ENCODE peak calls at places on chromosomes 3 and 15, in five cellular contexts. One of them, this sample, is unnamed.

GRCh38 chr3:130345487-130346079 is at the start of gene COL6A5:
- DNase-seq in GM10248: no peak
- DNase-seq in NCI-H2227 treated with DMSO at 0.1 percent for 48 hours: no peak
- DNase-seq in ELR: no peak
- DNase-seq in NCI-H748 treated with DMSO at 0.1 percent for 48 hours: no peak
- DNase-seq in this sample: no peak

GRCh38 chr15:57555270-57555669 is 36.4 kb upstream of the MYZAP start:
- DNase-seq in GM10248: no peak
- DNase-seq in NCI-H2227 treated with DMSO at 0.1 percent for 48 hours: no peak
- DNase-seq in ELR: no peak
- DNase-seq in NCI-H748 treated with DMSO at 0.1 percent for 48 hours: no peak
- DNase-seq in this sample: peak

GRCh38 chr3:148705314-148705713 is 7.6 kb downstream of the AGTR1 start:
- DNase-seq in GM10248: no peak
- DNase-seq in NCI-H2227 treated with DMSO at 0.1 percent for 48 hours: no peak
- DNase-seq in ELR: no peak
- DNase-seq in NCI-H748 treated with DMSO at 0.1 percent for 48 hours: no peak
- DNase-seq in this sample: no peak

GRCh38 chr15:36742696-36743095 is 163.3 kb downstream of the CDIN1 start:
- DNase-seq in GM10248: no peak
- DNase-seq in NCI-H2227 treated with DMSO at 0.1 percent for 48 hours: no peak
- DNase-seq in ELR: no peak
- DNase-seq in NCI-H748 treated with DMSO at 0.1 percent for 48 hours: no peak
- DNase-seq in this sample: no peak

GRCh38 chr15:40282870-40283614 is at the start of gene ANKRD63:
- DNase-seq in GM10248: peak
- DNase-seq in NCI-H2227 treated with DMSO at 0.1 percent for 48 hours: no peak
- DNase-seq in ELR: no peak
- DNase-seq in NCI-H748 treated with DMSO at 0.1 percent for 48 hours: no peak
- DNase-seq in this sample: peak

GRCh38 chr3:194323785-194324735 is 27.1 kb downstream of the CPN2 start:
- DNase-seq in GM10248: peak
- DNase-seq in NCI-H2227 treated with DMSO at 0.1 percent for 48 hours: no peak
- DNase-seq in ELR: peak
- DNase-seq in NCI-H748 treated with DMSO at 0.1 percent for 48 hours: no peak
- DNase-seq in this sample: no peak

GRCh38 chr3:146250449-146251382 is at the start of gene PLSCR4:
- DNase-seq in GM10248: peak
- DNase-seq in NCI-H2227 treated with DMSO at 0.1 percent for 48 hours: no peak
- DNase-seq in ELR: peak
- DNase-seq in NCI-H748 treated with DMSO at 0.1 percent for 48 hours: no peak
- DNase-seq in this sample: peak

GRCh38 chr15:92809880-92810361 is 90.2 kb upstream of the CHD2 start:
- DNase-seq in GM10248: peak
- DNase-seq in NCI-H2227 treated with DMSO at 0.1 percent for 48 hours: peak
- DNase-seq in ELR: peak
- DNase-seq in NCI-H748 treated with DMSO at 0.1 percent for 48 hours: no peak
- DNase-seq in this sample: peak

GRCh38 chr15:41558400-41559238 is at the start of gene TYRO3:
- DNase-seq in GM10248: peak
- DNase-seq in NCI-H2227 treated with DMSO at 0.1 percent for 48 hours: no peak
- DNase-seq in ELR: peak
- DNase-seq in NCI-H748 treated with DMSO at 0.1 percent for 48 hours: no peak
- DNase-seq in this sample: peak

GRCh38 chr3:63960048-63960711 is 48.0 kb upstream of the SCAANT1 start:
- DNase-seq in GM10248: no peak
- DNase-seq in NCI-H2227 treated with DMSO at 0.1 percent for 48 hours: peak
- DNase-seq in ELR: peak
- DNase-seq in NCI-H748 treated with DMSO at 0.1 percent for 48 hours: no peak
- DNase-seq in this sample: peak

GRCh38 chr3:41711656-41712055 is 250.2 kb downstream of the ULK4 start:
- DNase-seq in GM10248: no peak
- DNase-seq in NCI-H2227 treated with DMSO at 0.1 percent for 48 hours: no peak
- DNase-seq in ELR: peak
- DNase-seq in NCI-H748 treated with DMSO at 0.1 percent for 48 hours: no peak
- DNase-seq in this sample: peak

GRCh38 chr3:196662033-196662432 is 22.5 kb downstream of the NRROS start:
- DNase-seq in GM10248: no peak
- DNase-seq in NCI-H2227 treated with DMSO at 0.1 percent for 48 hours: no peak
- DNase-seq in ELR: no peak
- DNase-seq in NCI-H748 treated with DMSO at 0.1 percent for 48 hours: no peak
- DNase-seq in this sample: no peak

GRCh38 chr3:185900228-185900627 is 37.6 kb downstream of the TRA2B start:
- DNase-seq in GM10248: no peak
- DNase-seq in NCI-H2227 treated with DMSO at 0.1 percent for 48 hours: no peak
- DNase-seq in ELR: peak
- DNase-seq in NCI-H748 treated with DMSO at 0.1 percent for 48 hours: no peak
- DNase-seq in this sample: peak

GRCh38 chr3:102434715-102435114 is at the start of gene ZPLD1:
- DNase-seq in GM10248: no peak
- DNase-seq in NCI-H2227 treated with DMSO at 0.1 percent for 48 hours: no peak
- DNase-seq in ELR: no peak
- DNase-seq in NCI-H748 treated with DMSO at 0.1 percent for 48 hours: no peak
- DNase-seq in this sample: no peak

GRCh38 chr3:189084620-189085019 is 87.2 kb upstream of the TPRG1 start:
- DNase-seq in GM10248: no peak
- DNase-seq in NCI-H2227 treated with DMSO at 0.1 percent for 48 hours: no peak
- DNase-seq in ELR: no peak
- DNase-seq in NCI-H748 treated with DMSO at 0.1 percent for 48 hours: no peak
- DNase-seq in this sample: no peak

GRCh38 chr3:43159496-43160255 is 53.8 kb upstream of the POMGNT2 start:
- DNase-seq in GM10248: no peak
- DNase-seq in NCI-H2227 treated with DMSO at 0.1 percent for 48 hours: no peak
- DNase-seq in ELR: no peak
- DNase-seq in NCI-H748 treated with DMSO at 0.1 percent for 48 hours: no peak
- DNase-seq in this sample: no peak

GRCh38 chr3:51940648-51941421 is 869 bp downstream of the RRP9 start:
- DNase-seq in GM10248: no peak
- DNase-seq in NCI-H2227 treated with DMSO at 0.1 percent for 48 hours: no peak
- DNase-seq in ELR: peak
- DNase-seq in NCI-H748 treated with DMSO at 0.1 percent for 48 hours: no peak
- DNase-seq in this sample: peak

GRCh38 chr3:195889843-195890407 is 18.4 kb downstream of the TNK2 start:
- DNase-seq in GM10248: no peak
- DNase-seq in NCI-H2227 treated with DMSO at 0.1 percent for 48 hours: no peak
- DNase-seq in ELR: no peak
- DNase-seq in NCI-H748 treated with DMSO at 0.1 percent for 48 hours: no peak
- DNase-seq in this sample: no peak

GRCh38 chr3:126394179-126394976 is at the start of gene CFAP100:
- DNase-seq in GM10248: no peak
- DNase-seq in NCI-H2227 treated with DMSO at 0.1 percent for 48 hours: no peak
- DNase-seq in ELR: no peak
- DNase-seq in NCI-H748 treated with DMSO at 0.1 percent for 48 hours: no peak
- DNase-seq in this sample: peak

GRCh38 chr15:99409097-99409473 is 156.7 kb upstream of the MEF2A start:
- DNase-seq in GM10248: peak
- DNase-seq in NCI-H2227 treated with DMSO at 0.1 percent for 48 hours: no peak
- DNase-seq in ELR: peak
- DNase-seq in NCI-H748 treated with DMSO at 0.1 percent for 48 hours: no peak
- DNase-seq in this sample: peak

GRCh38 chr3:131526801-131527347 is 24.1 kb upstream of the MRPL3 start:
- DNase-seq in GM10248: peak
- DNase-seq in NCI-H2227 treated with DMSO at 0.1 percent for 48 hours: no peak
- DNase-seq in ELR: peak
- DNase-seq in NCI-H748 treated with DMSO at 0.1 percent for 48 hours: no peak
- DNase-seq in this sample: peak

GRCh38 chr3:32249184-32249782 is 10.8 kb downstream of the CMTM8 start:
- DNase-seq in GM10248: no peak
- DNase-seq in NCI-H2227 treated with DMSO at 0.1 percent for 48 hours: no peak
- DNase-seq in ELR: peak
- DNase-seq in NCI-H748 treated with DMSO at 0.1 percent for 48 hours: no peak
- DNase-seq in this sample: no peak

GRCh38 chr3:23710555-23710954 is 95.2 kb upstream of the UBE2E1 start:
- DNase-seq in GM10248: no peak
- DNase-seq in NCI-H2227 treated with DMSO at 0.1 percent for 48 hours: no peak
- DNase-seq in ELR: no peak
- DNase-seq in NCI-H748 treated with DMSO at 0.1 percent for 48 hours: no peak
- DNase-seq in this sample: peak

GRCh38 chr15:65412556-65412955 is 10.2 kb downstream of the IGDCC4 start:
- DNase-seq in GM10248: no peak
- DNase-seq in NCI-H2227 treated with DMSO at 0.1 percent for 48 hours: no peak
- DNase-seq in ELR: no peak
- DNase-seq in NCI-H748 treated with DMSO at 0.1 percent for 48 hours: no peak
- DNase-seq in this sample: no peak

GRCh38 chr3:104244680-104245079 is 1122.0 kb upstream of the ALCAM start:
- DNase-seq in GM10248: no peak
- DNase-seq in NCI-H2227 treated with DMSO at 0.1 percent for 48 hours: no peak
- DNase-seq in ELR: no peak
- DNase-seq in NCI-H748 treated with DMSO at 0.1 percent for 48 hours: no peak
- DNase-seq in this sample: no peak

GRCh38 chr15:64523240-64523639 is 62.9 kb downstream of the ZNF609 start:
- DNase-seq in GM10248: no peak
- DNase-seq in NCI-H2227 treated with DMSO at 0.1 percent for 48 hours: no peak
- DNase-seq in ELR: no peak
- DNase-seq in NCI-H748 treated with DMSO at 0.1 percent for 48 hours: no peak
- DNase-seq in this sample: no peak

GRCh38 chr3:10764314-10765051 is 51.5 kb upstream of the SLC6A11 start:
- DNase-seq in GM10248: no peak
- DNase-seq in NCI-H2227 treated with DMSO at 0.1 percent for 48 hours: no peak
- DNase-seq in ELR: no peak
- DNase-seq in NCI-H748 treated with DMSO at 0.1 percent for 48 hours: no peak
- DNase-seq in this sample: no peak

GRCh38 chr15:59299919-59300617 is 72.6 kb downstream of the MYO1E start:
- DNase-seq in GM10248: peak
- DNase-seq in NCI-H2227 treated with DMSO at 0.1 percent for 48 hours: no peak
- DNase-seq in ELR: peak
- DNase-seq in NCI-H748 treated with DMSO at 0.1 percent for 48 hours: no peak
- DNase-seq in this sample: peak

GRCh38 chr15:94411279-94411678 is 179.9 kb downstream of the MCTP2 start:
- DNase-seq in GM10248: no peak
- DNase-seq in NCI-H2227 treated with DMSO at 0.1 percent for 48 hours: peak
- DNase-seq in ELR: no peak
- DNase-seq in NCI-H748 treated with DMSO at 0.1 percent for 48 hours: peak
- DNase-seq in this sample: no peak

GRCh38 chr15:49895337-49896223 is 223.5 kb downstream of the ATP8B4 start:
- DNase-seq in GM10248: no peak
- DNase-seq in NCI-H2227 treated with DMSO at 0.1 percent for 48 hours: no peak
- DNase-seq in ELR: no peak
- DNase-seq in NCI-H748 treated with DMSO at 0.1 percent for 48 hours: no peak
- DNase-seq in this sample: no peak

GRCh38 chr3:122857019-122857418 is 62.1 kb downstream of the SLC49A4 start:
- DNase-seq in GM10248: peak
- DNase-seq in NCI-H2227 treated with DMSO at 0.1 percent for 48 hours: no peak
- DNase-seq in ELR: peak
- DNase-seq in NCI-H748 treated with DMSO at 0.1 percent for 48 hours: no peak
- DNase-seq in this sample: no peak

GRCh38 chr3:42778644-42779043 is 5.6 kb upstream of the CCDC13 start:
- DNase-seq in GM10248: no peak
- DNase-seq in NCI-H2227 treated with DMSO at 0.1 percent for 48 hours: no peak
- DNase-seq in ELR: peak
- DNase-seq in NCI-H748 treated with DMSO at 0.1 percent for 48 hours: no peak
- DNase-seq in this sample: no peak

GRCh38 chr3:115875460-115875859 is 252.2 kb downstream of the GAP43 start:
- DNase-seq in GM10248: no peak
- DNase-seq in NCI-H2227 treated with DMSO at 0.1 percent for 48 hours: no peak
- DNase-seq in ELR: no peak
- DNase-seq in NCI-H748 treated with DMSO at 0.1 percent for 48 hours: no peak
- DNase-seq in this sample: no peak

GRCh38 chr3:133851931-133852330 is 43.8 kb downstream of the RAB6B start:
- DNase-seq in GM10248: no peak
- DNase-seq in NCI-H2227 treated with DMSO at 0.1 percent for 48 hours: no peak
- DNase-seq in ELR: no peak
- DNase-seq in NCI-H748 treated with DMSO at 0.1 percent for 48 hours: no peak
- DNase-seq in this sample: no peak

This sample was measured in endothelial cell of umbilical vein.